ENCODE peak calls at places on chromosomes 11 and 22, in five cellular contexts. One of them, this sample, is unnamed.

GRCh38 chr11:115606223-115607220 is 102.3 kb upstream of the CADM1 start:
- DNase-seq in Kasumi-1: no peak
- DNase-seq in Caki2: no peak
- DNase-seq in AG09309: peak
- DNase-seq in A549: no peak
- DNase-seq in this sample: no peak

GRCh38 chr11:12200359-12201015 is 90.1 kb downstream of the MICAL2 start:
- DNase-seq in Kasumi-1: no peak
- DNase-seq in Caki2: no peak
- DNase-seq in AG09309: no peak
- DNase-seq in A549: no peak
- DNase-seq in this sample: no peak

GRCh38 chr22:37505989-37506388 is 13.2 kb downstream of the CARD10 start:
- DNase-seq in Kasumi-1: no peak
- DNase-seq in Caki2: no peak
- DNase-seq in AG09309: no peak
- DNase-seq in A549: no peak
- DNase-seq in this sample: no peak

GRCh38 chr11:10930224-10930960 is 72.5 kb upstream of the ZBED5 start:
- DNase-seq in Kasumi-1: peak
- DNase-seq in Caki2: no peak
- DNase-seq in AG09309: no peak
- DNase-seq in A549: no peak
- DNase-seq in this sample: no peak

GRCh38 chr22:48379371-48379770 is 1448.3 kb downstream of the BRD1 start:
- DNase-seq in Kasumi-1: no peak
- DNase-seq in Caki2: no peak
- DNase-seq in AG09309: no peak
- DNase-seq in A549: no peak
- DNase-seq in this sample: no peak

GRCh38 chr22:29165336-29166060 is 40.2 kb upstream of the EMID1 start:
- DNase-seq in Kasumi-1: no peak
- DNase-seq in Caki2: no peak
- DNase-seq in AG09309: no peak
- DNase-seq in A549: no peak
- DNase-seq in this sample: no peak

GRCh38 chr11:61541568-61541967 is 33.0 kb downstream of the LRRC10B start:
- DNase-seq in Kasumi-1: peak
- DNase-seq in Caki2: peak
- DNase-seq in AG09309: peak
- DNase-seq in A549: peak
- DNase-seq in this sample: no peak

GRCh38 chr11:10303558-10304363 is 1.1 kb upstream of the ADM start:
- DNase-seq in Kasumi-1: peak
- DNase-seq in Caki2: peak
- DNase-seq in AG09309: no peak
- DNase-seq in A549: peak
- DNase-seq in this sample: peak

GRCh38 chr22:38817196-38817595 is 23.3 kb upstream of the DNAL4 start:
- DNase-seq in Kasumi-1: no peak
- DNase-seq in Caki2: no peak
- DNase-seq in AG09309: no peak
- DNase-seq in A549: no peak
- DNase-seq in this sample: no peak

GRCh38 chr22:49676783-49677494 is 150.7 kb downstream of the BRD1 start:
- DNase-seq in Kasumi-1: no peak
- DNase-seq in Caki2: no peak
- DNase-seq in AG09309: no peak
- DNase-seq in A549: no peak
- DNase-seq in this sample: no peak

GRCh38 chr11:17558025-17558780 is 11.1 kb downstream of the OTOG start:
- DNase-seq in Kasumi-1: no peak
- DNase-seq in Caki2: no peak
- DNase-seq in AG09309: no peak
- DNase-seq in A549: no peak
- DNase-seq in this sample: no peak

GRCh38 chr22:50218996-50219727 is 18.4 kb downstream of the SELENOO start:
- DNase-seq in Kasumi-1: peak
- DNase-seq in Caki2: peak
- DNase-seq in AG09309: no peak
- DNase-seq in A549: no peak
- DNase-seq in this sample: no peak

GRCh38 chr11:73072935-73073481 is 69.1 kb downstream of the FCHSD2 start:
- DNase-seq in Kasumi-1: peak
- DNase-seq in Caki2: no peak
- DNase-seq in AG09309: no peak
- DNase-seq in A549: peak
- DNase-seq in this sample: peak

GRCh38 chr11:32451808-32452207 is 16.5 kb upstream of the WT1 start:
- DNase-seq in Kasumi-1: no peak
- DNase-seq in Caki2: no peak
- DNase-seq in AG09309: no peak
- DNase-seq in A549: no peak
- DNase-seq in this sample: no peak

GRCh38 chr11:5624489-5625278 is at the start of gene TRIM34:
- DNase-seq in Kasumi-1: peak
- DNase-seq in Caki2: peak
- DNase-seq in AG09309: peak
- DNase-seq in A549: peak
- DNase-seq in this sample: peak

GRCh38 chr11:133840479-133840941 is 4.8 kb downstream of the SPATA19 start:
- DNase-seq in Kasumi-1: no peak
- DNase-seq in Caki2: no peak
- DNase-seq in AG09309: no peak
- DNase-seq in A549: no peak
- DNase-seq in this sample: no peak

GRCh38 chr11:124920870-124921609 is 2.0 kb downstream of the HEPN1 start:
- DNase-seq in Kasumi-1: no peak
- DNase-seq in Caki2: no peak
- DNase-seq in AG09309: no peak
- DNase-seq in A549: peak
- DNase-seq in this sample: no peak

GRCh38 chr11:119196833-119197483 is 9.2 kb upstream of the CBL start:
- DNase-seq in Kasumi-1: peak
- DNase-seq in Caki2: peak
- DNase-seq in AG09309: peak
- DNase-seq in A549: peak
- DNase-seq in this sample: peak

GRCh38 chr11:70322653-70323052 is 52.2 kb downstream of the PPFIA1 start:
- DNase-seq in Kasumi-1: no peak
- DNase-seq in Caki2: no peak
- DNase-seq in AG09309: no peak
- DNase-seq in A549: no peak
- DNase-seq in this sample: no peak

GRCh38 chr22:39176067-39176621 is 23.7 kb upstream of the CBX7 start:
- DNase-seq in Kasumi-1: no peak
- DNase-seq in Caki2: peak
- DNase-seq in AG09309: no peak
- DNase-seq in A549: no peak
- DNase-seq in this sample: peak

GRCh38 chr11:121391914-121392313 is 60.2 kb upstream of the SORL1 start:
- DNase-seq in Kasumi-1: no peak
- DNase-seq in Caki2: no peak
- DNase-seq in AG09309: no peak
- DNase-seq in A549: no peak
- DNase-seq in this sample: no peak

GRCh38 chr11:114058026-114058706 is 1.3 kb upstream of the ZBTB16 start:
- DNase-seq in Kasumi-1: no peak
- DNase-seq in Caki2: no peak
- DNase-seq in AG09309: no peak
- DNase-seq in A549: no peak
- DNase-seq in this sample: no peak

GRCh38 chr11:111913031-111913861 is 712 bp downstream of the HSPB2 start:
- DNase-seq in Kasumi-1: no peak
- DNase-seq in Caki2: no peak
- DNase-seq in AG09309: no peak
- DNase-seq in A549: no peak
- DNase-seq in this sample: no peak

GRCh38 chr22:44396727-44397722 is 84.3 kb upstream of the SHISAL1 start:
- DNase-seq in Kasumi-1: no peak
- DNase-seq in Caki2: peak
- DNase-seq in AG09309: no peak
- DNase-seq in A549: no peak
- DNase-seq in this sample: no peak

GRCh38 chr11:2901196-2901796 is 15.7 kb upstream of the CDKN1C start:
- DNase-seq in Kasumi-1: no peak
- DNase-seq in Caki2: no peak
- DNase-seq in AG09309: no peak
- DNase-seq in A549: no peak
- DNase-seq in this sample: no peak

GRCh38 chr11:66619080-66619554 is 2.7 kb downstream of the RBM14 start:
- DNase-seq in Kasumi-1: peak
- DNase-seq in Caki2: peak
- DNase-seq in AG09309: no peak
- DNase-seq in A549: no peak
- DNase-seq in this sample: no peak

GRCh38 chr22:26170112-26170492 is 840 bp downstream of the SEZ6L start:
- DNase-seq in Kasumi-1: no peak
- DNase-seq in Caki2: no peak
- DNase-seq in AG09309: no peak
- DNase-seq in A549: no peak
- DNase-seq in this sample: no peak

This sample was measured in NCI-H460.